ENCODE peak calls at places on chromosomes 2 and 18, in eight cellular contexts. One of them, this sample, is unnamed.

GRCh38 chr2:30185175-30185574 is 38.4 kb downstream of the YPEL5 start:
- DNase-seq in right lobe of liver: no peak
- DNase-seq in GM23338: no peak
- DNase-seq in HFF-Myc: no peak
- DNase-seq in esophagus squamous epithelium: no peak
- DNase-seq in heart left ventricle: no peak
- DNase-seq in fibroblast of lung: peak
- DNase-seq in adrenal gland: no peak
- DNase-seq in this sample: no peak

GRCh38 chr2:210442869-210443268 is 33.7 kb downstream of the LANCL1 start:
- DNase-seq in right lobe of liver: no peak
- DNase-seq in GM23338: peak
- DNase-seq in HFF-Myc: no peak
- DNase-seq in esophagus squamous epithelium: no peak
- DNase-seq in heart left ventricle: no peak
- DNase-seq in fibroblast of lung: no peak
- DNase-seq in adrenal gland: no peak
- DNase-seq in this sample: no peak

GRCh38 chr18:70220628-70221027 is 15.1 kb upstream of the RTTN start:
- DNase-seq in right lobe of liver: no peak
- DNase-seq in GM23338: no peak
- DNase-seq in HFF-Myc: no peak
- DNase-seq in esophagus squamous epithelium: no peak
- DNase-seq in heart left ventricle: no peak
- DNase-seq in fibroblast of lung: no peak
- DNase-seq in adrenal gland: no peak
- DNase-seq in this sample: no peak

GRCh38 chr2:46735108-46735691 is 180.4 kb downstream of the MCFD2 start:
- DNase-seq in right lobe of liver: no peak
- DNase-seq in GM23338: no peak
- DNase-seq in HFF-Myc: no peak
- DNase-seq in esophagus squamous epithelium: no peak
- DNase-seq in heart left ventricle: no peak
- DNase-seq in fibroblast of lung: no peak
- DNase-seq in adrenal gland: no peak
- DNase-seq in this sample: no peak

GRCh38 chr2:120828066-120828465 is 92.4 kb downstream of the GLI2 start:
- DNase-seq in right lobe of liver: no peak
- DNase-seq in GM23338: no peak
- DNase-seq in HFF-Myc: no peak
- DNase-seq in esophagus squamous epithelium: no peak
- DNase-seq in heart left ventricle: no peak
- DNase-seq in fibroblast of lung: no peak
- DNase-seq in adrenal gland: no peak
- DNase-seq in this sample: no peak

GRCh38 chr18:71902482-71902881 is 641.7 kb downstream of the CBLN2 start:
- DNase-seq in right lobe of liver: no peak
- DNase-seq in GM23338: no peak
- DNase-seq in HFF-Myc: no peak
- DNase-seq in esophagus squamous epithelium: no peak
- DNase-seq in heart left ventricle: no peak
- DNase-seq in fibroblast of lung: no peak
- DNase-seq in adrenal gland: no peak
- DNase-seq in this sample: no peak

GRCh38 chr2:189613650-189614420 is 33.2 kb upstream of the SLC40A1 start:
- DNase-seq in right lobe of liver: no peak
- DNase-seq in GM23338: no peak
- DNase-seq in HFF-Myc: no peak
- DNase-seq in esophagus squamous epithelium: no peak
- DNase-seq in heart left ventricle: no peak
- DNase-seq in fibroblast of lung: peak
- DNase-seq in adrenal gland: peak
- DNase-seq in this sample: no peak

GRCh38 chr2:5766051-5766450 is 73.9 kb downstream of the SOX11 start:
- DNase-seq in right lobe of liver: no peak
- DNase-seq in GM23338: no peak
- DNase-seq in HFF-Myc: no peak
- DNase-seq in esophagus squamous epithelium: no peak
- DNase-seq in heart left ventricle: no peak
- DNase-seq in fibroblast of lung: peak
- DNase-seq in adrenal gland: no peak
- DNase-seq in this sample: no peak

GRCh38 chr2:142426064-142426463 is 295.2 kb upstream of the LRP1B start:
- DNase-seq in right lobe of liver: no peak
- DNase-seq in GM23338: no peak
- DNase-seq in HFF-Myc: no peak
- DNase-seq in esophagus squamous epithelium: no peak
- DNase-seq in heart left ventricle: no peak
- DNase-seq in fibroblast of lung: no peak
- DNase-seq in adrenal gland: no peak
- DNase-seq in this sample: no peak

GRCh38 chr2:192236136-192236535 is 41.4 kb upstream of the TMEFF2 start:
- DNase-seq in right lobe of liver: no peak
- DNase-seq in GM23338: no peak
- DNase-seq in HFF-Myc: peak
- DNase-seq in esophagus squamous epithelium: no peak
- DNase-seq in heart left ventricle: no peak
- DNase-seq in fibroblast of lung: peak
- DNase-seq in adrenal gland: no peak
- DNase-seq in this sample: no peak

GRCh38 chr2:212124597-212124996 is 414.0 kb downstream of the ERBB4 start:
- DNase-seq in right lobe of liver: no peak
- DNase-seq in GM23338: no peak
- DNase-seq in HFF-Myc: no peak
- DNase-seq in esophagus squamous epithelium: no peak
- DNase-seq in heart left ventricle: no peak
- DNase-seq in fibroblast of lung: peak
- DNase-seq in adrenal gland: peak
- DNase-seq in this sample: no peak

GRCh38 chr2:20897047-20897446 is 74.1 kb upstream of the LDAH start:
- DNase-seq in right lobe of liver: no peak
- DNase-seq in GM23338: no peak
- DNase-seq in HFF-Myc: no peak
- DNase-seq in esophagus squamous epithelium: no peak
- DNase-seq in heart left ventricle: no peak
- DNase-seq in fibroblast of lung: no peak
- DNase-seq in adrenal gland: no peak
- DNase-seq in this sample: no peak

GRCh38 chr2:208454861-208455260 is 48.3 kb downstream of the PTH2R start:
- DNase-seq in right lobe of liver: no peak
- DNase-seq in GM23338: no peak
- DNase-seq in HFF-Myc: no peak
- DNase-seq in esophagus squamous epithelium: no peak
- DNase-seq in heart left ventricle: no peak
- DNase-seq in fibroblast of lung: no peak
- DNase-seq in adrenal gland: no peak
- DNase-seq in this sample: no peak

GRCh38 chr2:234133004-234133403 is 82.5 kb downstream of the SPP2 start:
- DNase-seq in right lobe of liver: no peak
- DNase-seq in GM23338: no peak
- DNase-seq in HFF-Myc: peak
- DNase-seq in esophagus squamous epithelium: no peak
- DNase-seq in heart left ventricle: no peak
- DNase-seq in fibroblast of lung: peak
- DNase-seq in adrenal gland: no peak
- DNase-seq in this sample: peak

GRCh38 chr18:13726972-13727331 is 479 bp downstream of the RNMT start:
- DNase-seq in right lobe of liver: peak
- DNase-seq in GM23338: peak
- DNase-seq in HFF-Myc: no peak
- DNase-seq in esophagus squamous epithelium: peak
- DNase-seq in heart left ventricle: no peak
- DNase-seq in fibroblast of lung: no peak
- DNase-seq in adrenal gland: peak
- DNase-seq in this sample: peak

GRCh38 chr2:14255135-14255820 is 377.2 kb upstream of the LRATD1 start:
- DNase-seq in right lobe of liver: no peak
- DNase-seq in GM23338: peak
- DNase-seq in HFF-Myc: no peak
- DNase-seq in esophagus squamous epithelium: no peak
- DNase-seq in heart left ventricle: no peak
- DNase-seq in fibroblast of lung: no peak
- DNase-seq in adrenal gland: no peak
- DNase-seq in this sample: no peak

GRCh38 chr18:37252854-37253396 is 312.7 kb downstream of the CELF4 start:
- DNase-seq in right lobe of liver: peak
- DNase-seq in GM23338: peak
- DNase-seq in HFF-Myc: no peak
- DNase-seq in esophagus squamous epithelium: no peak
- DNase-seq in heart left ventricle: peak
- DNase-seq in fibroblast of lung: no peak
- DNase-seq in adrenal gland: no peak
- DNase-seq in this sample: no peak

GRCh38 chr18:59200787-59201186 is 19.2 kb upstream of the GRP start:
- DNase-seq in right lobe of liver: no peak
- DNase-seq in GM23338: peak
- DNase-seq in HFF-Myc: no peak
- DNase-seq in esophagus squamous epithelium: no peak
- DNase-seq in heart left ventricle: no peak
- DNase-seq in fibroblast of lung: no peak
- DNase-seq in adrenal gland: no peak
- DNase-seq in this sample: no peak

GRCh38 chr2:237962432-237963084 is 4.3 kb upstream of the UBE2F start:
- DNase-seq in right lobe of liver: no peak
- DNase-seq in GM23338: no peak
- DNase-seq in HFF-Myc: no peak
- DNase-seq in esophagus squamous epithelium: no peak
- DNase-seq in heart left ventricle: no peak
- DNase-seq in fibroblast of lung: no peak
- DNase-seq in adrenal gland: no peak
- DNase-seq in this sample: no peak

GRCh38 chr2:71940695-71941094 is 207.0 kb downstream of the CYP26B1 start:
- DNase-seq in right lobe of liver: peak
- DNase-seq in GM23338: no peak
- DNase-seq in HFF-Myc: no peak
- DNase-seq in esophagus squamous epithelium: no peak
- DNase-seq in heart left ventricle: no peak
- DNase-seq in fibroblast of lung: no peak
- DNase-seq in adrenal gland: peak
- DNase-seq in this sample: peak

GRCh38 chr18:63523660-63524059 is 18.5 kb upstream of the SERPINB12 start:
- DNase-seq in right lobe of liver: no peak
- DNase-seq in GM23338: peak
- DNase-seq in HFF-Myc: no peak
- DNase-seq in esophagus squamous epithelium: no peak
- DNase-seq in heart left ventricle: no peak
- DNase-seq in fibroblast of lung: no peak
- DNase-seq in adrenal gland: no peak
- DNase-seq in this sample: no peak

GRCh38 chr18:53266850-53267249 is 926.9 kb downstream of the DCC start:
- DNase-seq in right lobe of liver: no peak
- DNase-seq in GM23338: no peak
- DNase-seq in HFF-Myc: no peak
- DNase-seq in esophagus squamous epithelium: no peak
- DNase-seq in heart left ventricle: no peak
- DNase-seq in fibroblast of lung: no peak
- DNase-seq in adrenal gland: no peak
- DNase-seq in this sample: no peak

GRCh38 chr2:158482594-158482993 is 25.8 kb downstream of the PKP4 start:
- DNase-seq in right lobe of liver: no peak
- DNase-seq in GM23338: no peak
- DNase-seq in HFF-Myc: no peak
- DNase-seq in esophagus squamous epithelium: no peak
- DNase-seq in heart left ventricle: no peak
- DNase-seq in fibroblast of lung: no peak
- DNase-seq in adrenal gland: no peak
- DNase-seq in this sample: no peak

GRCh38 chr2:62297642-62298010 is 101.7 kb downstream of the B3GNT2 start:
- DNase-seq in right lobe of liver: no peak
- DNase-seq in GM23338: peak
- DNase-seq in HFF-Myc: no peak
- DNase-seq in esophagus squamous epithelium: no peak
- DNase-seq in heart left ventricle: no peak
- DNase-seq in fibroblast of lung: no peak
- DNase-seq in adrenal gland: no peak
- DNase-seq in this sample: no peak

GRCh38 chr2:188511346-188511745 is 219.7 kb downstream of the GULP1 start:
- DNase-seq in right lobe of liver: no peak
- DNase-seq in GM23338: no peak
- DNase-seq in HFF-Myc: no peak
- DNase-seq in esophagus squamous epithelium: no peak
- DNase-seq in heart left ventricle: no peak
- DNase-seq in fibroblast of lung: no peak
- DNase-seq in adrenal gland: no peak
- DNase-seq in this sample: no peak
- TF ChIP-seq CTCF in right lobe of liver: no peak
- TF ChIP-seq CTCF in GM23338: no peak
- TF ChIP-seq CTCF in HFF-Myc: no peak
- TF ChIP-seq CTCF in esophagus squamous epithelium: no peak
- TF ChIP-seq CTCF in heart left ventricle: no peak
- TF ChIP-seq CTCF in fibroblast of lung: no peak
- TF ChIP-seq CTCF in adrenal gland: no peak
- TF ChIP-seq CTCF in this sample: no peak

GRCh38 chr2:101251844-101252407 is 760 bp upstream of the CNOT11 start:
- DNase-seq in right lobe of liver: no peak
- DNase-seq in GM23338: peak
- DNase-seq in HFF-Myc: no peak
- DNase-seq in esophagus squamous epithelium: no peak
- DNase-seq in heart left ventricle: no peak
- DNase-seq in fibroblast of lung: no peak
- DNase-seq in adrenal gland: no peak
- DNase-seq in this sample: no peak
- TF ChIP-seq CTCF in right lobe of liver: peak
- TF ChIP-seq CTCF in GM23338: peak
- TF ChIP-seq CTCF in HFF-Myc: peak
- TF ChIP-seq CTCF in esophagus squamous epithelium: peak
- TF ChIP-seq CTCF in heart left ventricle: peak
- TF ChIP-seq CTCF in fibroblast of lung: no peak
- TF ChIP-seq CTCF in adrenal gland: peak
- TF ChIP-seq CTCF in this sample: no peak

DNA sequence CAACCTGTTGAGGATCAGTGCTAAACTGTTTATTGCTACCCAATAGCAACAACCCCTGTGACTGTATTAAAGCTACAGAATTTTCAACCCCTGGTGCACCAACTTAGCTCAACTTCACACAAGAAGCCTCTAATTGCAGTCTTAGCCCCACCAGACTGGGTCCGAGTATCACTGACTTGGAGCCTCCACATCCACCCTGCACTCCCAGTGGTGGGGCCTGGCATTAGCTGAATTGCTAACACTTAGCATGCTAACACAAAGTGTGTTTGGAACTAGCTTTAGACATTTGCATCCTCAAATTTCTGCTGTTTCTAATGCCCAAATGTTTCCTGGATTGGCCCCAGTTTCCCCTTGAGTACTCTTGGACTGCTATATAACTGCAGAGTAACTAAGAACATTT is 298.6 kb downstream of the AGPS start:
- DNase-seq in right lobe of liver: no peak
- DNase-seq in GM23338: peak
- DNase-seq in HFF-Myc: no peak
- DNase-seq in esophagus squamous epithelium: no peak
- DNase-seq in heart left ventricle: no peak
- DNase-seq in fibroblast of lung: no peak
- DNase-seq in adrenal gland: no peak
- DNase-seq in this sample: no peak
- TF ChIP-seq CTCF in right lobe of liver: no peak
- TF ChIP-seq CTCF in GM23338: no peak
- TF ChIP-seq CTCF in HFF-Myc: no peak
- TF ChIP-seq CTCF in esophagus squamous epithelium: no peak
- TF ChIP-seq CTCF in heart left ventricle: no peak
- TF ChIP-seq CTCF in fibroblast of lung: no peak
- TF ChIP-seq CTCF in adrenal gland: no peak
- TF ChIP-seq CTCF in this sample: no peak

GRCh38 chr18:55781481-55781957 is 193.5 kb upstream of the TCF4 start:
- DNase-seq in right lobe of liver: no peak
- DNase-seq in GM23338: peak
- DNase-seq in HFF-Myc: peak
- DNase-seq in esophagus squamous epithelium: no peak
- DNase-seq in heart left ventricle: no peak
- DNase-seq in fibroblast of lung: peak
- DNase-seq in adrenal gland: peak
- DNase-seq in this sample: no peak
- TF ChIP-seq CTCF in right lobe of liver: peak
- TF ChIP-seq CTCF in GM23338: peak
- TF ChIP-seq CTCF in HFF-Myc: peak
- TF ChIP-seq CTCF in esophagus squamous epithelium: peak
- TF ChIP-seq CTCF in heart left ventricle: peak
- TF ChIP-seq CTCF in fibroblast of lung: peak
- TF ChIP-seq CTCF in adrenal gland: peak
- TF ChIP-seq CTCF in this sample: no peak

This sample was measured in lower leg skin.